ENCODE peak calls at places on chromosomes 4 and X, in ten cellular contexts. W is heart right ventricle, Z is foreskin keratinocyte, O is sigmoid colon, B is A549, V is aorta, C is SK-N-SH, R is right atrium auricular region, X is ascending aorta, S is hepatocyte. H is an unnamed sample. For H3K4me1, the result is how much of the 10 kb centered on the place peaks cover.

GRCh38 chr4:110611968-110612447 is 10.9 kb downstream of the PITX2 start:
- DNase-seq in W (no peak), Z (no peak), O (no peak), B (no peak), V (no peak), C (no peak), R (no peak), X (no peak), S (no peak), H (no peak)

GRCh38 chr4:73698217-73698616 is 42.2 kb upstream of the CXCL8 start:
- DNase-seq in W (no peak), Z (peak), O (no peak), B (no peak), V (no peak), C (no peak), R (no peak), X (no peak), S (no peak), H (peak)

GRCh38 chrX:14083783-14084182 is 54.1 kb upstream of the GEMIN8 start:
- DNase-seq in W (no peak), Z (no peak), O (no peak), B (no peak), V (no peak), C (no peak), R (no peak), X (no peak), S (no peak), H (no peak)

GRCh38 chr4:8662776-8663175 is 70.2 kb downstream of the CPZ start:
- DNase-seq in W (no peak), Z (no peak), O (peak), B (no peak), V (no peak), C (no peak), R (no peak), X (no peak), S (no peak), H (no peak)

GRCh38 chr4:113697429-113697828 is 64.1 kb downstream of the CAMK2D start:
- DNase-seq in W (no peak), Z (no peak), O (no peak), B (no peak), V (no peak), C (no peak), R (no peak), X (no peak), S (no peak), H (no peak)

GRCh38 chr4:3269105-3269927 is 20.4 kb downstream of the MSANTD1 start:
- DNase-seq in W (no peak), Z (no peak), O (peak), B (no peak), V (no peak), C (peak), R (no peak), X (no peak), S (peak), H (no peak)

GRCh38 chr4:78938868-78939666 is at the start of gene PAQR3:
- DNase-seq in W (peak), Z (peak), O (peak), B (peak), V (peak), C (peak), R (peak), X (peak), S (peak), H (peak)

GRCh38 chr4:153555730-153556440 is 89.7 kb downstream of the TMEM131L start:
- DNase-seq in W (peak), Z (no peak), O (peak), B (no peak), V (peak), C (no peak), R (peak), X (peak), S (peak), H (peak)

GRCh38 chr4:184596044-184596616 is 53.1 kb downstream of the CASP3 start:
- DNase-seq in W (no peak), Z (no peak), O (no peak), B (no peak), V (no peak), C (no peak), R (no peak), X (no peak), S (no peak), H (no peak)

GRCh38 chr4:148430847-148431246 is 11.4 kb downstream of the NR3C2 start:
- DNase-seq in W (no peak), Z (no peak), O (no peak), B (no peak), V (no peak), C (no peak), R (no peak), X (no peak), S (no peak), H (no peak)

GRCh38 chr4:4182835-4183568 is 43.7 kb downstream of the OTOP1 start:
- DNase-seq in W (no peak), Z (no peak), O (no peak), B (peak), V (no peak), C (peak), R (no peak), X (no peak), S (peak), H (no peak)

GRCh38 chr4:168102403-168102802 is 10.1 kb downstream of the ANXA10 start:
- DNase-seq in W (no peak), Z (no peak), O (no peak), B (no peak), V (no peak), C (no peak), R (no peak), X (no peak), S (no peak), H (no peak)

GRCh38 chr4:124591646-124592045 is 120.9 kb downstream of the ANKRD50 start:
- DNase-seq in W (no peak), Z (no peak), O (no peak), B (no peak), V (no peak), C (no peak), R (no peak), X (no peak), S (peak), H (no peak)

GRCh38 chrX:50913520-50913919 is 3.0 kb downstream of the BMP15 start:
- DNase-seq in W (no peak), Z (no peak), O (no peak), B (no peak), V (no peak), C (no peak), R (no peak), X (no peak), S (no peak), H (no peak)

GRCh38 chr4:86536166-86536565 is 57.9 kb upstream of the PTPN13 start:
- DNase-seq in W (no peak), Z (no peak), O (no peak), B (no peak), V (no peak), C (no peak), R (no peak), X (no peak), S (no peak), H (no peak)

GRCh38 chrX:12956704-12957541 is 18.0 kb upstream of the TMSB4X start:
- DNase-seq in W (no peak), Z (peak), O (no peak), B (peak), V (no peak), C (peak), R (no peak), X (peak), S (peak), H (no peak)

GRCh38 chr4:169030575-169030982 is 20.5 kb upstream of the CBR4 start:
- DNase-seq in W (no peak), Z (peak), O (no peak), B (peak), V (no peak), C (no peak), R (no peak), X (no peak), S (no peak), H (no peak)

GRCh38 chrX:150958177-150958576 is 25.0 kb upstream of the HMGB3 start:
- DNase-seq in W (no peak), Z (no peak), O (no peak), B (no peak), V (no peak), C (no peak), R (no peak), X (no peak), S (no peak), H (no peak)

GRCh38 chr4:43136752-43137151 is 244.2 kb downstream of the GRXCR1 start:
- DNase-seq in W (no peak), Z (no peak), O (no peak), B (no peak), V (no peak), C (no peak), R (no peak), X (no peak), S (no peak), H (no peak)

GRCh38 chrX:4253092-4253491 is 539.6 kb upstream of the PRKX start:
- DNase-seq in W (no peak), Z (no peak), O (no peak), B (no peak), V (no peak), C (no peak), R (no peak), X (no peak), S (no peak), H (no peak)

GRCh38 chr4:40458109-40458508 is 123.0 kb downstream of the CHRNA9 start:
- DNase-seq in W (no peak), Z (no peak), O (no peak), B (peak), V (no peak), C (no peak), R (no peak), X (no peak), S (no peak), H (no peak)

GRCh38 chrX:10447577-10448214 is 172.7 kb downstream of the MID1 start:
- DNase-seq in W (no peak), Z (peak), O (no peak), B (peak), V (no peak), C (no peak), R (no peak), X (no peak), S (no peak), H (peak)

GRCh38 chrX:6968231-6968630 is 179.3 kb upstream of the STS start:
- DNase-seq in W (no peak), Z (no peak), O (no peak), B (no peak), V (no peak), C (no peak), R (no peak), X (no peak), S (no peak), H (no peak)

GRCh38 chr4:7663075-7663541 is 228.4 kb upstream of the PSAPL1 start:
- DNase-seq in W (no peak), Z (no peak), O (no peak), B (peak), V (no peak), C (no peak), R (no peak), X (no peak), S (no peak), H (no peak)

GRCh38 chr4:145945431-145946155 is 7.0 kb upstream of the ZNF827 start:
- DNase-seq in W (no peak), Z (no peak), O (no peak), B (no peak), V (no peak), C (no peak), R (no peak), X (no peak), S (no peak), H (peak)

GRCh38 chr4:46656071-46656470 is 253.0 kb downstream of the COX7B2 start:
- DNase-seq in W (no peak), Z (no peak), O (no peak), B (no peak), V (no peak), C (no peak), R (no peak), X (no peak), S (peak), H (no peak)

GRCh38 chr4:98748609-98749008 is 90.2 kb upstream of the TSPAN5 start:
- DNase-seq in W (no peak), Z (no peak), O (no peak), B (no peak), V (no peak), C (no peak), R (no peak), X (no peak), S (no peak), H (no peak)

GRCh38 chrX:9586992-9587392 is 122.1 kb downstream of the TBL1X start:
- DNase-seq in W (peak), Z (no peak), O (no peak), B (no peak), V (no peak), C (peak), R (no peak), X (peak), S (no peak), H (no peak)

GRCh38 chrX:147602297-147602696 is 309.4 kb upstream of the FMR1 start:
- DNase-seq in W (no peak), Z (no peak), O (no peak), B (peak), V (no peak), C (no peak), R (no peak), X (no peak), S (peak), H (no peak)

GRCh38 chr4:177489847-177490246 is 47.6 kb upstream of the AGA start:
- DNase-seq in W (no peak), Z (peak), O (no peak), B (no peak), V (no peak), C (no peak), R (no peak), X (no peak), S (no peak), H (no peak)

GRCh38 chr4:130636486-130636885 is 1540.5 kb downstream of the C4orf33 start:
- DNase-seq in W (no peak), Z (no peak), O (no peak), B (no peak), V (no peak), C (no peak), R (no peak), X (no peak), S (no peak), H (no peak)

GRCh38 chrX:39158801-39159657 is 357.8 kb downstream of the MID1IP1 start:
- DNase-seq in W (no peak), Z (peak), O (no peak), B (no peak), V (no peak), C (peak), R (peak), X (no peak), S (peak), H (no peak)

GRCh38 chr4:168677063-168677462 is 180.2 kb downstream of the PALLD start:
- DNase-seq in W (no peak), Z (no peak), O (no peak), B (no peak), V (no peak), C (no peak), R (no peak), X (no peak), S (no peak), H (no peak)

GRCh38 chr4:98657531-98658286 is 702 bp downstream of the TSPAN5 start:
- DNase-seq in W (peak), Z (peak), O (no peak), B (peak), V (peak), C (peak), R (no peak), X (peak), S (peak), H (no peak)

GRCh38 chrX:9635805-9636204 is 129.8 kb downstream of the GPR143 start:
- DNase-seq in W (no peak), Z (peak), O (peak), B (no peak), V (no peak), C (no peak), R (no peak), X (peak), S (no peak), H (no peak)

GRCh38 chr4:188819243-188819642 is 680.0 kb downstream of the TRIML1 start:
- DNase-seq in W (no peak), Z (peak), O (no peak), B (no peak), V (no peak), C (no peak), R (no peak), X (no peak), S (no peak), H (no peak)

GRCh38 chrX:145190801-145191389 is 56.4 kb upstream of the SPANXN1 start:
- DNase-seq in W (no peak), Z (no peak), O (no peak), B (peak), V (no peak), C (peak), R (no peak), X (no peak), S (peak), H (no peak)

GRCh38 chr4:85681194-85681803 is 206.3 kb downstream of the ARHGAP24 start:
- DNase-seq in W (no peak), Z (peak), O (peak), B (no peak), V (peak), C (no peak), R (no peak), X (no peak), S (no peak), H (no peak)

GRCh38 chr4:24473309-24473721 is 111.0 kb downstream of the DHX15 start:
- DNase-seq in W (peak), Z (no peak), O (peak), B (peak), V (no peak), C (peak), R (no peak), X (no peak), S (peak), H (peak)

DNA sequence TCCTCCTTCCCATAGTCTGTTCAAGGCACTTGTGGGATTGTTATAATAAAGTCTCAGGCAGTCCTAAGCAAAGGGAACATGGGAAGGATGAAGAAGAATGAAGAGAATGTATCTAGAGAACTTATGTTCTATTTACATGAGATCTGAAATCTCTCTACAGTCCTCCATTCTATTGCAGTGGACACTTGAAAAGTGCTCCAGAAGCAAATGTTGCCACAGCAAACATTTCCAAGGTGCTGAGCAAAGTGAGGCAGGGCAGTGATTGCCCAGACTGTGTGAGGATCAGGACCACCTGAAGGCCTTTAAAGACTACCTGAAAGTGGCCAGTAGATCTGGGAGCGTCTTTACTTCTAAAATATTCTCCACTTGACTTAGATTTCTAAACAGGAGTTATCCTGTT is 203.5 kb downstream of the RBM46 start:
- DNase-seq in W (no peak), Z (no peak), O (no peak), B (no peak), V (no peak), C (no peak), R (no peak), X (no peak), S (no peak), H (no peak)
- H3K4me1 ChIP-seq in W (under half), Z (under half), O (under half), B (under half), V (under half), C (under half), R (under half), X (under half), S (under half), H (under half)

GRCh38 chr4:6493668-6494304 is 21.4 kb upstream of the PPP2R2C start:
- DNase-seq in W (no peak), Z (peak), O (no peak), B (no peak), V (no peak), C (no peak), R (no peak), X (peak), S (peak), H (no peak)

GRCh38 chr4:6492861-6493667 is 20.6 kb upstream of the PPP2R2C start:
- DNase-seq in W (no peak), Z (no peak), O (no peak), B (no peak), V (no peak), C (no peak), R (no peak), X (peak), S (no peak), H (no peak)

GRCh38 chr4:6494431-6495295 is 22.2 kb upstream of the PPP2R2C start:
- DNase-seq in W (no peak), Z (no peak), O (no peak), B (no peak), V (no peak), C (no peak), R (no peak), X (peak), S (no peak), H (no peak)

GRCh38 chr4:6495736-6496135 is 23.3 kb upstream of the PPP2R2C start:
- DNase-seq in W (no peak), Z (no peak), O (no peak), B (no peak), V (no peak), C (no peak), R (no peak), X (no peak), S (no peak), H (no peak)

DNA sequence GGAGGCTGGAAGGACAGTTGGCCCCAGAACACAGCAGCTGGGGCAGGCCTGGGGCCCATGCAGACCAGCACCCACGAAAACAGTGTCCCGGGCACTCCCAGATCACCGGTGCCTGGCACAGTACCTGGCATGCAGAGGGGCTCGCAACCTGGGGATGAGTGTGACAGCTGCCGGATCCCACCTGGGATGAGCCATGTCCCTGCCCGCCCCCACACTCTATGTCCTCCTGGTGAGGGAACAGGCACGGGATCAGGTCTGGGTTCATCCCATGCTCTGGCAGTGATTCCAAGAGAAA is 22.8 kb upstream of the PPP2R2C start:
- DNase-seq in W (no peak), Z (no peak), O (no peak), B (no peak), V (no peak), C (no peak), R (no peak), X (no peak), S (no peak), H (no peak)
- H3K27ac ChIP-seq in W (no peak), Z (no peak), O (no peak), B (no peak), V (no peak), C (no peak), R (no peak), X (no peak), S (no peak), H (no peak)

DNA sequence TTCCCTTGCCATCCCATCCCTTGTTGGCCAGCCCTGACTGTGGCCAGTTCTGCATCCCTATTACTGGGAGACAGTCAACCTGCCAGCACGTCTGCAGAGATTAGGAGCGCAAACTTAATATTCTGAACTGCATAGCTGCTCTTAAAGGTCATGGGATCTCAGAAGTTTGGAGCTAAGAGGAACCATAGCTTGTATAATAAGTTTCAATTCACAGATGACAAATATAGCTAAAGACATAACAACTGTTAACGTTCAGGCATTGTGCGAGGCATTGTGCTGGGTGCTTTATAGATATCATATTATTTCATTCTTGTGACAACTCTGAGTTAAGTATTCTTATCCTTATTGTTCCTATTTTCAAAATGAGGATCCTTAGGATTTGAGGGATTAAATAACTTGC is 3.7 kb downstream of the SCARB2 start:
- DNase-seq in W (no peak), Z (no peak), O (no peak), B (no peak), V (no peak), C (no peak), R (no peak), X (no peak), S (no peak), H (no peak)
- H3K4me1 ChIP-seq in W (half or more), Z (under half), O (half or more), B (under half), V (under half), C (half or more), R (half or more), X (under half), S (half or more), H (under half)

GRCh38 chr4:25861951-25862410 is 807 bp downstream of the SEL1L3 start:
- DNase-seq in W (peak), Z (peak), O (no peak), B (peak), V (peak), C (no peak), R (no peak), X (no peak), S (peak), H (peak)
- H3K27ac ChIP-seq in W (peak), Z (no peak), O (peak), B (peak), V (no peak), C (no peak), R (peak), X (no peak), S (peak), H (peak)

DNA sequence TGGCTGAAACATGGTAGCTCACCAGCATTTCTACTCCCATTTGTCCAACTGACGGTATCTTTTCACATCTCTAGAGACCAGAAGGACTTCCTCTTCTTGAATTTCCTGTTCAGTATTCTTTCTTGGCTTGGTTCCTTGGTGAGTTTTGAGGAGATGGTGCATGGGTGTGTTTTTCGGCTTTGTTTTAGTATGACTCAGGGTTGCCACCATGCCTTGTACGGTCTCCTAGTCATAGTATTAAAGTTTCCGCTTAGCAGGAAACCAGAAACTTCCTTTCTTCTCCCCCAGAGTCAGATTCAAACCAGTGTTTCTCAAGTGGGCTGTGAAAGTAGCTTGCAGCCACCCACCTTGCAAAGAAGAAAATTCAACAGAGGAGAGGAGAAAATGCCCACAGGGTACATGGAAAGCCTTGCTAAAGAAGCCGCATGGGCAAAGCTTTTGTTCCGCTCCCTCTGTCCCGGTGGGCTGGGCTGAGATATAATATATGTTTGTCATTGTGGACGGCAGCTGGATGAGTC is 5.7 kb downstream of the CD99 start:
- DNase-seq in W (no peak), Z (peak), O (no peak), B (peak), V (no peak), C (no peak), R (no peak), X (no peak), S (no peak), H (no peak)
- H3K4me1 ChIP-seq in W (half or more), Z (under half), O (half or more), B (under half), V (under half), C (under half), R (half or more), X (under half), S (under half), H (under half)

H was measured in prostate gland.